ENCODE peak calls at places on chromosomes 16 and 17, in eight cellular contexts. O is keratinocyte, Y is HCT116, V is HepG2, P is PC-3, F is mesenchymal stem cell, A is IMR-90, N is GM23248. M is an unnamed sample.

GRCh38 chr17:66580178-66580577 is 254.7 kb upstream of the CACNG5 start:
- DNase-seq in A (peak; percentile 76), V (peak; percentile 40), N (no peak), O (no peak), Y (no peak), F (peak; percentile 90), P (no peak), M (peak; percentile 61)

GRCh38 chr17:2928294-2928890 is 132.2 kb downstream of the RAP1GAP2 start:
- DNase-seq in A (no peak), P (no peak), Y (no peak), F (no peak), O (no peak), V (no peak), N (no peak), M (no peak)

GRCh38 chr16:54890381-54890780 is 40.3 kb upstream of the IRX5 start:
- DNase-seq in P (no peak), N (no peak), O (no peak), F (no peak), V (no peak), Y (no peak), A (no peak), M (no peak)

GRCh38 chr16:72969812-72970211 is 78.1 kb downstream of the ZFHX3 start:
- DNase-seq in V (no peak), O (no peak), A (no peak), F (no peak), N (no peak), P (no peak), Y (no peak), M (no peak)

GRCh38 chr16:75065149-75065807 is 51.3 kb downstream of the LDHD start:
- DNase-seq in Y (no peak), N (no peak), A (no peak), V (no peak), F (no peak), P (peak; percentile 71), O (no peak), M (no peak)

GRCh38 chr17:39769974-39770587 is 32.3 kb downstream of the GRB7 start:
- DNase-seq in P (peak; percentile 96), O (peak; percentile 86), V (peak; percentile 55), N (peak; percentile 41), A (peak; percentile 32), Y (peak; percentile 63), F (no peak), M (no peak)

GRCh38 chr17:66240013-66240412 is 10.8 kb upstream of the APOH start:
- DNase-seq in P (no peak), A (no peak), F (no peak), O (no peak), Y (no peak), N (no peak), V (no peak), M (no peak)

GRCh38 chr16:47574091-47575054 is 113.2 kb downstream of the PHKB start:
- DNase-seq in N (peak; percentile 71), P (peak; percentile 20), A (peak; percentile 49), O (peak; percentile 44), F (peak; percentile 6), V (no peak), Y (no peak), M (no peak)

GRCh38 chr17:79937981-79938695 is 97.5 kb downstream of the TBC1D16 start:
- DNase-seq in V (no peak), P (no peak), F (no peak), A (no peak), Y (no peak), N (peak; percentile 40), O (no peak), M (peak; percentile 7)

GRCh38 chr16:15950167-15950854 is 895 bp downstream of the ABCC1 start:
- DNase-seq in A (peak; percentile 44), V (peak; percentile 40), N (peak; percentile 70), Y (no peak), O (no peak), F (peak; percentile 60), P (peak; percentile 31), M (peak; percentile 64)

GRCh38 chr17:54177606-54178308 is 355.0 kb downstream of the KIF2B start:
- DNase-seq in F (no peak), O (no peak), V (no peak), N (no peak), A (no peak), P (no peak), Y (no peak), M (no peak)

GRCh38 chr16:58814348-58814801 is 80.3 kb upstream of the GOT2 start:
- DNase-seq in V (peak; percentile 16), P (peak; percentile 44), F (peak; percentile 37), Y (peak; percentile 7), O (no peak), N (peak; percentile 68), A (peak; percentile 30), M (peak; percentile 77)

GRCh38 chr17:1776857-1777256 is 15.0 kb downstream of the SERPINF1 start:
- DNase-seq in V (no peak), A (no peak), O (no peak), N (no peak), P (no peak), F (no peak), Y (no peak), M (no peak)

GRCh38 chr17:76966486-76967181 is 98.4 kb downstream of the MGAT5B start:
- DNase-seq in Y (no peak), F (no peak), V (no peak), P (no peak), O (no peak), A (no peak), N (no peak), M (no peak)

GRCh38 chr17:49969794-49970389 is 902 bp downstream of the DLX4 start:
- DNase-seq in O (no peak), A (no peak), Y (no peak), N (no peak), P (no peak), F (no peak), V (no peak), M (no peak)

GRCh38 chr16:4051591-4051990 is 64.7 kb downstream of the ADCY9 start:
- DNase-seq in V (no peak), A (no peak), F (no peak), P (no peak), O (peak; percentile 5), Y (no peak), N (peak; percentile 17), M (peak; percentile 36)
- H3K4me1 ChIP-seq in V (no peaks in the 10 kb centered on the region), A (peaks cover 17% of the 10 kb centered on the region), F (peaks cover 7% of the 10 kb centered on the region), P (peaks cover 18% of the 10 kb centered on the region), O (peaks cover 35% of the 10 kb centered on the region), Y (peaks cover 24% of the 10 kb centered on the region), N (peaks cover 24% of the 10 kb centered on the region), M (peaks cover 19% of the 10 kb centered on the region)

DNA sequence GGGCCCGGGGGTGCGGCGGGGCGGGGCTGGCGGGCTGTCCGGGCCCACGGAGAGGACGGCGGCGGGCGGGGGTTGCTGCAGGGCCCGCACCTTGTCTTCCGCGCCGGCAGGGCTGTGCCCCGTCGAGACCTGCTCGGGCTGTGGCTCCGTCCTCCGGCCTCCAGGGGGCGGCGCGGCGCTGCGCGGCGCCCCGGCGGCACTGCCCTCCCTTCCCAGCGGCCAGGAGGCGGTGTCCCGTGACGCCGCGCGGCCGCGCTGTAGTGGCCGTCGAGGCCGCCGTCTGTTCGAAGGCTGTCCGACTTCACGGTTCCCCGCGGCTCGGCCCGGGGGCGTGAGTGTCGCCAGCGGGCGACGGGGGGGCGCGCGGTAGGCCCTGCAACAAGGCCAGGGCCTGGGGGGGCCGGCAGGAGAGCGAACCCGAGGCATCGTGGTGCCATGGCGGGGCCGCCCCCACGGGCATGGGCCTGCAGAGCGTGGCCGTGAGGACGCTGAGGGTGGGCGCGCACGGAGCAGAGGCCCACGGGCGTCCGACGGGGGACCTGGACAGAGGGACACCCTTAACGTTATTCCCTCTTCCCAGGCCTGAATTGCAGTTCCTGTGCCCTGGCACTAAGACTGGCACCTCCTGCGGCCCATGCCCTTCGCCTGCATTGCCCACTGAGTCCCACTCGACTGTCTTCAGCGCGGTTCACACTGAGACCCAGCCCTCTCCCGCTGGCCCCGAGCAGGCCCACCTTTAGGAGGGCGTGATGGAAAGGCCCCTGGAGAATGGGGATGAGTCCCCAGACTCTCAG is at the start of gene PLEKHG4:
- DNase-seq in O (no peak), A (peak; percentile 66), N (peak; percentile 86), V (peak; percentile 69), Y (peak; percentile 52), F (peak; percentile 56), P (peak; percentile 74), M (peak; percentile 77)
- H3K9ac ChIP-seq in O (peak within 1 kb of the TSS; percentile 65), A (peak within 1 kb of the TSS; percentile 82), N (peak within 1 kb of the TSS; percentile 87), V (peak within 1 kb of the TSS; percentile 76), Y (peak within 1 kb of the TSS; percentile 88), F (peak within 1 kb of the TSS; percentile 99), P (peak within 1 kb of the TSS; percentile 86), M (peak within 1 kb of the TSS; percentile 91)

DNA sequence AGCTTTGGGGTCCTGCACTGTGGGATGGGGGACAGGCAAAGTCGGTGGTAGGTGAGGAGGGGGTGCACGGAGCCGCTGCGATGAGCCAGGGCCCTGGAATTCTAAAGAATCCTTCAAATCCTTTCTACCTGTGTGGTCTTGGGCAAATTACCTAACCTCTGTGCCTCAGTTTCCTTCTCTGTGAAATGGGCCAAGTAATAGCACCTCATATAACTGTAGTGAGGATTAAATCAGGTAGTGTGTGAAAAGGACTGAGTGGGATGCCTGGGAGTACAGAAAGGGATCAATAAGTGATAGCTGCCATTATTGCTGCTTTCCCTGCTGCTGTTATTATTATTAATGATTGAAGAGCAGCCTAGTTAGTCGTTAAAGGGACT is 929 bp downstream of the SCNN1G start:
- DNase-seq in O (no peak), N (no peak), A (no peak), P (no peak), V (no peak), Y (no peak), F (no peak), M (no peak)
- H3K4me3 ChIP-seq in O (peak overlapping the region; percentile 49), N (no peak overlapping the region), A (no peak overlapping the region), P (peak overlapping the region; percentile 76), V (no peak overlapping the region), Y (no peak overlapping the region), F (no peak overlapping the region), M (no peak overlapping the region)

GRCh38 chr17:64661731-64661980 is 451 bp downstream of the SMURF2 start:
- DNase-seq in V (no peak), N (no peak), A (no peak), F (no peak), P (no peak), O (no peak), Y (no peak), M (no peak)

GRCh38 chr17:64658931-64659330 is 3.2 kb downstream of the SMURF2 start:
- DNase-seq in V (no peak), Y (no peak), O (no peak), P (peak; percentile 75), F (peak; percentile 79), A (peak; percentile 90), N (peak; percentile 69), M (peak; percentile 49)

GRCh38 chr17:64653985-64654355 is 8.1 kb downstream of the SMURF2 start:
- DNase-seq in F (no peak), Y (no peak), O (no peak), P (peak; percentile 26), V (no peak), A (no peak), N (peak; percentile 53), M (peak; percentile 56)

GRCh38 chr17:64655704-64656103 is 6.4 kb downstream of the SMURF2 start:
- DNase-seq in F (no peak), Y (no peak), P (no peak), A (no peak), V (no peak), O (no peak), N (no peak), M (no peak)

DNA sequence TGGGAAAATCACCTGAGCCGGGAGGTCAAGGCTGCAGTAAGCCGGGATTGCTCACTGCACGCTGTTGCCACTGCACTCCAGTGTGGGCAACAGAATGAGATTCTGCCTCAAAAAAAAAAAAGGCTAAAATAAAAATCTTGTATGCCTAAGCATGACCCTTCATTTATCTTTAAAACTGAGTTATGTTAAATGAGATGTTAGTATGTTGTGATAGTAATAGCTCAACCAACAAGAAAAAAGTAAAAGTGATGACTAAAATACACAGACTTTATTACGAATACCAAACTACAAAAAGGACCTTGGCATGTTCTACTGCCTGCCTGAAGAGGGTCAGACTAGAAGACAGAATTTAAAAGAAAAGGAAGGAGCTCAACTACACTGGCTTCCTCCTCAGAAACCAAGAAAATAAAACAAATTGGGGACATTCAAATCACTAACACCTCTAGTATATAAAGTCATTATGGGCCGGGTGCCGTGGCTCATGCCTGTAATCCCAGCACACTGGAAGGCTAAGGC is 4.4 kb downstream of the SMURF2 start:
- DNase-seq in F (no peak), Y (no peak), V (no peak), P (no peak), N (peak; percentile 52), O (no peak), A (no peak), M (no peak)
- H3K4me1 ChIP-seq in F (peaks cover 5% of the 10 kb centered on the region), Y (peaks cover 81% of the 10 kb centered on the region), V (peaks cover 33% of the 10 kb centered on the region), P (peaks cover 45% of the 10 kb centered on the region), N (peaks cover 40% of the 10 kb centered on the region), O (peaks cover 26% of the 10 kb centered on the region), A (peaks cover 7% of the 10 kb centered on the region), M (peaks cover 47% of the 10 kb centered on the region)

M was measured in adipocyte.